ENCODE peak calls at places on chromosomes 6 and 20, in nine cellular contexts. Q is HL-60, C is Peyer's patch, T is GM20000, D is A673, O is tibial artery, R is mesothelial cell of epicardium, P is neural crest cell, F is AG09319. M is an unnamed sample.
A peak's percentile ranks its signal among the peaks of the same experiment; 100 is the strongest.

GRCh38 chr6:7529141-7529540 is 12.3 kb upstream of the DSP start:
- DNase-seq in Q (no peak), C (no peak), T (no peak), D (peak; percentile 75), O (no peak), R (no peak), P (no peak), F (no peak), M (no peak)

GRCh38 chr6:92161953-92162352 is 1257.4 kb downstream of the EPHA7 start:
- DNase-seq in Q (no peak), C (no peak), T (no peak), D (no peak), O (no peak), R (no peak), P (no peak), F (no peak), M (no peak)

GRCh38 chr6:148750826-148751225 is 4.0 kb downstream of the UST start:
- DNase-seq in Q (no peak), C (no peak), T (no peak), D (no peak), O (no peak), R (no peak), P (no peak), F (no peak), M (no peak)

GRCh38 chr20:8073024-8073832 is 53.7 kb upstream of the TMX4 start:
- DNase-seq in Q (peak; percentile 77), C (no peak), T (no peak), D (peak; percentile 50), O (no peak), R (no peak), P (no peak), F (no peak), M (no peak)

GRCh38 chr20:41275181-41275793 is 42.2 kb downstream of the ZHX3 start:
- DNase-seq in Q (no peak), C (no peak), T (no peak), D (no peak), O (no peak), R (no peak), P (no peak), F (no peak), M (no peak)

GRCh38 chr6:14263881-14264424 is 146.4 kb downstream of the CD83 start:
- DNase-seq in Q (no peak), C (no peak), T (no peak), D (no peak), O (no peak), R (no peak), P (no peak), F (no peak), M (no peak)

GRCh38 chr6:111737065-111737521 is 131.4 kb upstream of the TRAF3IP2 start:
- DNase-seq in Q (no peak), C (no peak), T (no peak), D (no peak), O (no peak), R (no peak), P (no peak), F (no peak), M (no peak)

GRCh38 chr6:166514196-166514595 is 72.3 kb downstream of the RAMACL start:
- DNase-seq in Q (no peak), C (peak; percentile 32), T (no peak), D (no peak), O (peak; percentile 59), R (no peak), P (no peak), F (no peak), M (peak; percentile 44)

GRCh38 chr20:61433816-61434215 is 181.8 kb downstream of the CDH4 start:
- DNase-seq in Q (no peak), C (peak; percentile 6), T (no peak), D (no peak), O (peak; percentile 21), R (no peak), P (no peak), F (no peak), M (no peak)

GRCh38 chr6:27188206-27188884 is 59.2 kb upstream of the PRSS16 start:
- DNase-seq in Q (peak; percentile 37), C (peak; percentile 80), T (peak; percentile 61), D (peak; percentile 64), O (peak; percentile 84), R (peak; percentile 70), P (peak; percentile 51), F (peak; percentile 43), M (peak; percentile 56)

GRCh38 chr6:169830876-169831275 is 79.5 kb downstream of the ERMARD start:
- DNase-seq in Q (no peak), C (no peak), T (no peak), D (no peak), O (no peak), R (peak; percentile 34), P (no peak), F (no peak), M (peak; percentile 18)

GRCh38 chr6:53492860-53493634 is 51.9 kb downstream of the GCLC start:
- DNase-seq in Q (peak; percentile 25), C (no peak), T (peak; percentile 51), D (peak; percentile 73), O (no peak), R (no peak), P (no peak), F (peak; percentile 38), M (no peak)

GRCh38 chr20:48238781-48239180 is 453.5 kb upstream of the SULF2 start:
- DNase-seq in Q (no peak), C (no peak), T (no peak), D (no peak), O (no peak), R (no peak), P (no peak), F (no peak), M (no peak)

GRCh38 chr6:74741608-74742007 is 464.2 kb downstream of the COL12A1 start:
- DNase-seq in Q (no peak), C (no peak), T (no peak), D (no peak), O (no peak), R (no peak), P (no peak), F (no peak), M (no peak)

GRCh38 chr20:62616728-62617621 is 25.3 kb upstream of the SLCO4A1 start:
- DNase-seq in Q (peak; percentile 86), C (peak; percentile 90), T (peak; percentile 90), D (peak; percentile 79), O (peak; percentile 81), R (peak; percentile 89), P (peak; percentile 79), F (peak; percentile 10), M (peak; percentile 75)

GRCh38 chr20:1870792-1871550 is 24.2 kb upstream of the SIRPA start:
- DNase-seq in Q (peak; percentile 77), C (peak; percentile 68), T (peak; percentile 52), D (no peak), O (no peak), R (no peak), P (no peak), F (no peak), M (no peak)

GRCh38 chr6:128600397-128600951 is 80.1 kb upstream of the PTPRK start:
- DNase-seq in Q (no peak), C (no peak), T (no peak), D (peak; percentile 89), O (no peak), R (no peak), P (no peak), F (peak; percentile 49), M (no peak)

GRCh38 chr6:158047563-158048323 is 66.1 kb downstream of the SYNJ2 start:
- DNase-seq in Q (no peak), C (no peak), T (no peak), D (no peak), O (peak; percentile 56), R (no peak), P (no peak), F (no peak), M (no peak)

GRCh38 chr6:152323376-152323775 is 313.8 kb downstream of the SYNE1 start:
- DNase-seq in Q (no peak), C (no peak), T (no peak), D (no peak), O (no peak), R (no peak), P (no peak), F (no peak), M (no peak)
- TF ChIP-seq CTCF in Q (no peak), C (no peak), T (no peak), D (no peak), O (no peak), R (no peak), P (no peak), F (no peak), M (no peak)

GRCh38 chr20:36951198-36951976 is at the start of gene SAMHD1:
- DNase-seq in Q (peak; percentile 98), C (peak; percentile 99), T (peak; percentile 99), D (peak; percentile 92), O (peak; percentile 99), R (peak; percentile 88), P (peak; percentile 89), F (peak; percentile 98), M (peak; percentile 97)
- TF ChIP-seq CTCF in Q (no peak), C (peak; percentile 22), T (no peak), D (no peak), O (peak; percentile 35), R (no peak), P (no peak), F (no peak), M (no peak)

GRCh38 chr20:43119720-43120119 is 70.0 kb downstream of the PTPRT start:
- DNase-seq in Q (no peak), C (no peak), T (no peak), D (no peak), O (no peak), R (no peak), P (no peak), F (no peak), M (no peak)

GRCh38 chr20:43124261-43124660 is 65.4 kb downstream of the PTPRT start:
- DNase-seq in Q (no peak), C (no peak), T (no peak), D (no peak), O (no peak), R (no peak), P (no peak), F (no peak), M (no peak)

DNA sequence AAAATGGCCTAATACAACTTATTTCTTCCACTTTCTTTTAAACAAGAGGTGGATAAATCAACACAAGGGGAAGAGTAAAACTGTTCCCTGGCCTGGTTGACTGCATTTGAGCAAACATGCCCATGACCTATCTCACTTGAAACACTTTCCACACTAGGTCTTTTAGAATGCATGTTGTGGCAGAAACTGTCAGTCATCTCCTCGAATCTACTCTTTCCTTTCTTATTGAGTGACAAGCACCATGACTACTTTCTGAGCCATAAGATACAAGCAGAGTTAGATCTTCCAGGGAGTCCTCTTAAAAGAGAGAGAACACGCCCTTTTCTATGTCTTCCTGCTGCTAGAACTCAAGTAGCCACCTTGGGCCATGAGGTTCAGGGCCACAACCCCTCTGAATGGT is 66.5 kb downstream of the PTPRT start:
- DNase-seq in Q (no peak), C (no peak), T (no peak), D (no peak), O (no peak), R (no peak), P (no peak), F (no peak), M (no peak)
- TF ChIP-seq CTCF in Q (no peak), C (no peak), T (no peak), D (no peak), O (no peak), R (no peak), P (no peak), F (no peak), M (no peak)

DNA sequence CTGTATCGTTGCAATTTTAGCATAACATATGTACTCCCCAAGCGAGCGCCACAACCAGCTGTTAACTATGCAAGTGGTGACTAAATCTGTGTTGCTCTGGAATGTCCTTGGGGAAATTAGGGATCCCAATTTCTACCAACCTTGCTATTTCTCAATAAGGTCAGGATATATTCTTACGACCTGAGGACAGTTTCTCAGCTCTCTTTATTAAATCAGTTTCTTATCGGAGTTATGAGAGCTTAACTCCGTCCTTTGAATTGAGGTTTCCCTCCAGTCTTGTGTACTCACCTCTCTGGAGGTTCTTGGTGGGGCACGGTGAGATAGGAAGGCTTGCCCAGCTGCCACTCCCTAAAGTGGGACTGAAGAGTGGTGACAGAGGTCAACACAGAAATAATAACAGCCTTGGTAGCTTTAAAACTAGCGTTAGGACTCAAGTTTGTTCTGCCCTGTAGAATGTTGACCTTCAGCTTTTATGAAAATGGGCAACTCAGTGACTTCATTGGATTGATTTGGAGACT is 689 bp downstream of the MRPS18B start:
- DNase-seq in Q (no peak), C (peak; percentile 57), T (no peak), D (no peak), O (no peak), R (no peak), P (no peak), F (no peak), M (no peak)
- TF ChIP-seq CTCF in Q (no peak), C (no peak), T (no peak), D (no peak), O (no peak), R (no peak), P (no peak), F (no peak), M (no peak)

M was measured in lung.